ENCODE peak calls at places on chromosome 5, in seven cellular contexts. K, H, M, C, I, Y and J are unnamed samples.

GRCh38 chr5:158209219-158209908 is 350.4 kb upstream of the CLINT1 start:
- DNase-seq in Y (no peak), K (no peak), H (no peak), M (no peak), C (no peak), I (no peak), J (no peak)

GRCh38 chr5:154624341-154624740 is 130.8 kb upstream of the LARP1 start:
- DNase-seq in M (no peak), C (no peak), H (no peak), Y (no peak), K (no peak), I (no peak), J (no peak)

GRCh38 chr5:113236536-113237308 is 198.1 kb downstream of the TSSK1B start:
- DNase-seq in Y (no peak), H (no peak), K (no peak), C (no peak), M (peak), I (no peak), J (no peak)

GRCh38 chr5:110702704-110703103 is 23.8 kb downstream of the TMEM232 start:
- DNase-seq in C (no peak), Y (no peak), K (no peak), H (no peak), I (no peak), M (no peak), J (no peak)

GRCh38 chr5:53994148-53994547 is 316.2 kb downstream of the ARL15 start:
- DNase-seq in I (no peak), K (no peak), C (no peak), M (peak), Y (peak), H (no peak), J (peak)

GRCh38 chr5:121430538-121430937 is 421.1 kb upstream of the FTMT start:
- DNase-seq in H (no peak), M (peak), C (no peak), I (no peak), K (no peak), Y (no peak), J (no peak)

GRCh38 chr5:373710-374602 is 52.4 kb downstream of the AHRR start:
- DNase-seq in C (no peak), M (peak), K (no peak), H (peak), Y (peak), I (no peak), J (peak)

GRCh38 chr5:174056064-174056842 is 10.7 kb downstream of the NSG2 start:
- DNase-seq in I (peak), Y (no peak), K (no peak), C (no peak), H (no peak), M (no peak), J (no peak)

GRCh38 chr5:90940227-90940995 is 381.8 kb downstream of the ADGRV1 start:
- DNase-seq in Y (peak), C (no peak), K (peak), I (no peak), H (no peak), M (peak), J (peak)

GRCh38 chr5:150783422-150783928 is 4.9 kb downstream of the SMIM3 start:
- DNase-seq in K (peak), M (peak), I (peak), H (peak), C (no peak), Y (peak), J (peak)

GRCh38 chr5:39624268-39624886 is 199.6 kb upstream of the DAB2 start:
- DNase-seq in Y (peak), M (peak), H (no peak), I (no peak), K (peak), C (no peak), J (peak)

GRCh38 chr5:179619776-179620175 is 3.7 kb downstream of the HNRNPH1 start:
- DNase-seq in M (peak), Y (peak), K (no peak), H (no peak), I (no peak), C (no peak), J (no peak)

GRCh38 chr5:22649076-22649475 is 204.1 kb downstream of the CDH12 start:
- DNase-seq in I (no peak), K (no peak), M (peak), H (no peak), Y (no peak), C (no peak), J (no peak)

GRCh38 chr5:38540348-38540747 is 16.1 kb downstream of the LIFR start:
- DNase-seq in I (peak), Y (no peak), M (no peak), H (no peak), C (no peak), K (no peak), J (no peak)

GRCh38 chr5:175658299-175659145 is 651 bp downstream of the HRH2 start:
- DNase-seq in Y (no peak), M (no peak), C (no peak), K (no peak), I (no peak), H (no peak), J (no peak)

GRCh38 chr5:86679529-86679928 is 61.8 kb downstream of the COX7C start:
- DNase-seq in Y (peak), C (peak), I (no peak), K (peak), H (no peak), M (peak), J (peak)

GRCh38 chr5:170403675-170404074 is 14.5 kb upstream of the KCNMB1 start:
- DNase-seq in I (no peak), M (no peak), C (no peak), H (no peak), Y (no peak), K (no peak), J (no peak)

GRCh38 chr5:89929834-89930233 is 479.7 kb downstream of the CETN3 start:
- DNase-seq in C (no peak), I (no peak), K (no peak), M (no peak), Y (no peak), H (no peak), J (peak)

GRCh38 chr5:132871885-132872284 is 1.6 kb upstream of the LEAP2 start:
- DNase-seq in I (no peak), Y (no peak), H (no peak), M (no peak), K (no peak), C (no peak), J (no peak)

GRCh38 chr5:122906768-122907167 is 61.4 kb downstream of the SNX24 start:
- DNase-seq in M (no peak), Y (peak), I (peak), H (no peak), C (no peak), K (peak), J (peak)

GRCh38 chr5:143205386-143205785 is 198.1 kb downstream of the NR3C1 start:
- DNase-seq in Y (peak), H (no peak), M (peak), C (no peak), I (no peak), K (peak), J (peak)

GRCh38 chr5:9009931-9010652 is 535.8 kb downstream of the SEMA5A start:
- DNase-seq in H (no peak), I (no peak), M (no peak), Y (peak), C (no peak), K (no peak), J (no peak)

GRCh38 chr5:1751864-1752822 is 47.5 kb downstream of the MRPL36 start:
- DNase-seq in Y (no peak), I (no peak), K (no peak), H (no peak), M (no peak), C (no peak), J (no peak)

GRCh38 chr5:96431376-96432244 is 1.4 kb downstream of the PCSK1 start:
- DNase-seq in I (peak), K (peak), M (peak), Y (peak), H (no peak), C (no peak), J (peak)

GRCh38 chr5:172417983-172418630 is 36.2 kb downstream of the SH3PXD2B start:
- DNase-seq in M (peak), C (peak), I (peak), K (peak), Y (peak), H (no peak), J (peak)

GRCh38 chr5:171528865-171529264 is 109.4 kb downstream of the FGF18 start:
- DNase-seq in I (no peak), C (no peak), Y (no peak), K (no peak), H (no peak), M (no peak), J (no peak)

GRCh38 chr5:107126341-107126740 is 544.4 kb downstream of the EFNA5 start:
- DNase-seq in C (no peak), H (no peak), K (no peak), Y (no peak), I (no peak), M (peak), J (no peak)

GRCh38 chr5:107124376-107124775 is 546.4 kb downstream of the EFNA5 start:
- DNase-seq in K (no peak), Y (no peak), C (no peak), M (no peak), H (no peak), I (no peak), J (no peak)

GRCh38 chr5:107127906-107128305 is 542.8 kb downstream of the EFNA5 start:
- DNase-seq in C (no peak), Y (no peak), K (no peak), I (no peak), H (no peak), M (no peak), J (no peak)

GRCh38 chr5:107134931-107135330 is 535.8 kb downstream of the EFNA5 start:
- DNase-seq in K (peak), I (no peak), C (no peak), Y (no peak), H (no peak), M (peak), J (no peak)

GRCh38 chr5:107129051-107129450 is 541.7 kb downstream of the EFNA5 start:
- DNase-seq in C (no peak), I (no peak), K (peak), H (no peak), M (no peak), Y (peak), J (peak)
- H3K4me3 ChIP-seq in C (no peak), I (no peak), K (no peak), H (no peak), M (no peak), Y (no peak), J (no peak)

GRCh38 chr5:139046551-139046950 is 151.6 kb downstream of the SIL1 start:
- DNase-seq in Y (peak), C (no peak), M (no peak), I (no peak), H (no peak), K (no peak), J (peak)

GRCh38 chr5:139051392-139051791 is 146.8 kb downstream of the SIL1 start:
- DNase-seq in K (no peak), C (no peak), M (no peak), Y (no peak), I (no peak), H (no peak), J (peak)

GRCh38 chr5:139052975-139053374 is 145.2 kb downstream of the SIL1 start:
- DNase-seq in I (no peak), H (no peak), K (no peak), Y (no peak), M (no peak), C (no peak), J (no peak)

DNA sequence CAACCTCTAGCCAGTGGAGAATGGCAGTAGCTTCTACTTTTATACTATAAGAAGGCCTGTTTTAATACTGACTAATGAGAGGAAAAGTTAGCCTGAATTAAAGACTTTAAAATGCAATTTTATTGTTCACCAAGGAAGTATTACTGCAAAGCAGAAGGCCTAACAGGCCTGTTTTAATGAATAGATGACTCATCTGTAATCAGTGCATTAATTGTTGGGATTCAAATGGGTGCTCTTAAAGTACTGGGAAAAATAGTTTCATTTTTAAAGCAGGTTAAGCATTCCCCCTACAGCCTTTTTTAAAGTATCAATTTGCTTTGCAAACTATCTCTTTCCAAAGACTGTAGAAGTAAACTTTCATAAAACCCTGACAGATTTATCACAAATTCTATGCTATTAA is 147.7 kb downstream of the SIL1 start:
- DNase-seq in H (no peak), I (no peak), K (no peak), C (no peak), Y (no peak), M (no peak), J (no peak)
- TF ChIP-seq CTCF in H (no peak), I (no peak), K (no peak), C (no peak), Y (no peak), M (no peak), J (no peak)

DNA sequence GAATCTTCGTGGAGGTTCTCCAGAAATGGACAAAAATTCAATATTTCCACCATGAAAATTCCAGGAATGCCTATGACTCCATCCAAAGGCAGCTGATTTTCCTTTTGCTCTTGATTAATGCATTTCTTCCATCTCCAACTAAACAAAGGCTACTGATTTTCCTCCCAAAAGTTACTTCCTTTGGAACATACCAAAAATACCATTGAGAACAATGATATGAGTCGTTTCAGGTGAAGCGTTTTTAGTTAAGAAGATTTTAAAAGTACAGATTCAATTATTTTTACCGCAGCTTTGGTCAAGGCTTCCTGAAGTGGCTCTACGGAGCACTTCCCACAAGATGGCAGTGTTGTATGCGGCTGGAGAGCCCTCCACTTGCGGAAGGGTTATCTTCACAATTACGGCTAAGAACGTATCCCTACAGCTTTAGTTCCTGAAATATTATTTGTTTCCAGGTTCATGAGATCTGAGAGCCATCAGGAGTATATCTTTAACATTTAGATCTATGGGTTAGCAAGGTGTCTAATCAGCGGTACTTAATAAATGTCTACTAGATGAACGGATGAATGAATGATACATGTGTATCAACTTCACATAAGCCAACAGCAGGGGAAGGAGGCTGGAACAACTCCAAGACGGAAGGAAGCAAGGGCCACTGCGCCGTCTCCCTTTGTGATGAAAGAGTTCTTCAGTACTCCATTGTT is 35.9 kb upstream of the ARSB start:
- DNase-seq in K (peak), Y (peak), H (peak), C (no peak), I (peak), M (peak), J (peak)
- H3K4me3 ChIP-seq in K (peak), Y (peak), H (no peak), C (no peak), I (no peak), M (no peak), J (peak)

DNA sequence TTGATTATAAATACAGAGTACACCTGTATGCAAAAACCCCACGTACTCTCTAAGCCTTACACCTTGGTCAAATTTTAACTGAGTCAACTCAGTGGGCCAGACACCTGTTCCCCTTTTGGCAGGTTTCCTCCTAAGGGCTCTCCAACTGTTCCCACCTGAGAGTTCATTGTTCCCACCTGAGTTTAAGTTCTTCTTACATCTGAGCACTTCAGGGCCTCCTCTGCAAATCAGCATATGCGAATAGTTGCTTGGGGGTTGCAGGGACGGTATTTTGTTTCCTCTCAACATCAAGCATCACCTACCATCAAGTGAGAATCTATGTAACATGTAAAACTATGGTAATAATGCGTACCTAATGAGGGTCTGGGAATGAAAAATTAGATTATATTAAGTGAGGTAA is 300.0 kb downstream of the PIK3R1 start:
- DNase-seq in M (no peak), Y (no peak), I (no peak), H (no peak), C (no peak), K (no peak), J (no peak)
- TF ChIP-seq CTCF in M (no peak), Y (no peak), I (no peak), H (no peak), C (no peak), K (no peak), J (no peak)

GRCh38 chr5:131536211-131536826 is 98.7 kb downstream of the RAPGEF6 start:
- DNase-seq in K (peak), C (no peak), Y (peak), M (no peak), I (no peak), H (no peak), J (peak)
- H3K4me3 ChIP-seq in K (no peak), C (no peak), Y (no peak), M (no peak), I (no peak), H (no peak), J (no peak)

GRCh38 chr5:7078901-7079300 is 317.0 kb upstream of the ADCY2 start:
- DNase-seq in I (no peak), C (no peak), Y (no peak), M (peak), H (no peak), K (no peak), J (no peak)
- TF ChIP-seq CTCF in I (no peak), C (peak), Y (no peak), M (peak), H (no peak), K (no peak), J (no peak)